ENCODE peak calls at places on chromosomes 16 and 17, in five cellular contexts. One of them, this sample, is unnamed. For H3K36me3, the result is how much of the 10 kb centered on the place peaks cover.

GRCh38 chr16:84315422-84315821 is 20.7 kb downstream of the WFDC1 start:
- DNase-seq in mammary epithelial cell: no peak
- DNase-seq in hepatocyte: no peak
- DNase-seq in CD8-positive, alpha-beta T cell: no peak
- DNase-seq in tibial artery: no peak
- DNase-seq in this sample: no peak

GRCh38 chr17:45775576-45776011 is 8.5 kb upstream of the CRHR1 start:
- DNase-seq in mammary epithelial cell: peak
- DNase-seq in CD8-positive, alpha-beta T cell: no peak
- DNase-seq in hepatocyte: no peak
- DNase-seq in tibial artery: no peak
- DNase-seq in this sample: no peak

GRCh38 chr17:10117085-10117484 is 81.3 kb downstream of the GAS7 start:
- DNase-seq in mammary epithelial cell: no peak
- DNase-seq in hepatocyte: no peak
- DNase-seq in CD8-positive, alpha-beta T cell: no peak
- DNase-seq in tibial artery: no peak
- DNase-seq in this sample: no peak

GRCh38 chr17:16406742-16407674 is 8.4 kb upstream of the TRPV2 start:
- DNase-seq in hepatocyte: peak
- DNase-seq in CD8-positive, alpha-beta T cell: no peak
- DNase-seq in mammary epithelial cell: no peak
- DNase-seq in tibial artery: peak
- DNase-seq in this sample: no peak

GRCh38 chr17:83202002-83203000 is 122.9 kb downstream of the METRNL start:
- DNase-seq in CD8-positive, alpha-beta T cell: no peak
- DNase-seq in mammary epithelial cell: no peak
- DNase-seq in hepatocyte: no peak
- DNase-seq in tibial artery: peak
- DNase-seq in this sample: no peak

GRCh38 chr17:65987988-65988387 is 203.9 kb downstream of the CEP112 start:
- DNase-seq in tibial artery: no peak
- DNase-seq in mammary epithelial cell: peak
- DNase-seq in hepatocyte: peak
- DNase-seq in CD8-positive, alpha-beta T cell: no peak
- DNase-seq in this sample: peak

GRCh38 chr16:76108460-76108859 is 168.7 kb upstream of the CNTNAP4 start:
- DNase-seq in CD8-positive, alpha-beta T cell: no peak
- DNase-seq in mammary epithelial cell: no peak
- DNase-seq in tibial artery: no peak
- DNase-seq in hepatocyte: no peak
- DNase-seq in this sample: no peak

GRCh38 chr17:77145635-77146632 is 5.2 kb downstream of the SEC14L1 start:
- DNase-seq in mammary epithelial cell: no peak
- DNase-seq in CD8-positive, alpha-beta T cell: no peak
- DNase-seq in tibial artery: peak
- DNase-seq in hepatocyte: peak
- DNase-seq in this sample: peak

DNA sequence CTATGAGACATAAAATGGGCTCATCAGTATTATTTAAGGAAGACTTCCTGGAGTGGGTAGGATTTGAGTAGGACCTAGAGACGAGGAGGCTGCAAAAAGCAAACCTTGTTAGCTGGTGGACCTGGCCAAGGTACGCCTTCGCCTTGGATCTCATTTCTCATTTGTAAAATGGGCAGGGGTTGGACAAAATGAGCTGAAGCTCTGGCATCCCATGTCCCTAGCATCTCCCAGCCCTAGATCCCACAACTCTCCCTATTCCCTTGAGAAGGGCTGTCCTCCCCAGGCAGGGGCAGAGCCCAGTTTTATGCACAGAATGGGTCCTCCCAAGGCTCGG is 306 bp upstream of the SPATA20 start:
- DNase-seq in hepatocyte: no peak
- DNase-seq in tibial artery: no peak
- DNase-seq in mammary epithelial cell: no peak
- DNase-seq in CD8-positive, alpha-beta T cell: no peak
- DNase-seq in this sample: no peak
- H3K4me3 ChIP-seq in hepatocyte: no peak
- H3K4me3 ChIP-seq in tibial artery: peak
- H3K4me3 ChIP-seq in mammary epithelial cell: no peak
- H3K4me3 ChIP-seq in CD8-positive, alpha-beta T cell: peak
- H3K4me3 ChIP-seq in this sample: peak

DNA sequence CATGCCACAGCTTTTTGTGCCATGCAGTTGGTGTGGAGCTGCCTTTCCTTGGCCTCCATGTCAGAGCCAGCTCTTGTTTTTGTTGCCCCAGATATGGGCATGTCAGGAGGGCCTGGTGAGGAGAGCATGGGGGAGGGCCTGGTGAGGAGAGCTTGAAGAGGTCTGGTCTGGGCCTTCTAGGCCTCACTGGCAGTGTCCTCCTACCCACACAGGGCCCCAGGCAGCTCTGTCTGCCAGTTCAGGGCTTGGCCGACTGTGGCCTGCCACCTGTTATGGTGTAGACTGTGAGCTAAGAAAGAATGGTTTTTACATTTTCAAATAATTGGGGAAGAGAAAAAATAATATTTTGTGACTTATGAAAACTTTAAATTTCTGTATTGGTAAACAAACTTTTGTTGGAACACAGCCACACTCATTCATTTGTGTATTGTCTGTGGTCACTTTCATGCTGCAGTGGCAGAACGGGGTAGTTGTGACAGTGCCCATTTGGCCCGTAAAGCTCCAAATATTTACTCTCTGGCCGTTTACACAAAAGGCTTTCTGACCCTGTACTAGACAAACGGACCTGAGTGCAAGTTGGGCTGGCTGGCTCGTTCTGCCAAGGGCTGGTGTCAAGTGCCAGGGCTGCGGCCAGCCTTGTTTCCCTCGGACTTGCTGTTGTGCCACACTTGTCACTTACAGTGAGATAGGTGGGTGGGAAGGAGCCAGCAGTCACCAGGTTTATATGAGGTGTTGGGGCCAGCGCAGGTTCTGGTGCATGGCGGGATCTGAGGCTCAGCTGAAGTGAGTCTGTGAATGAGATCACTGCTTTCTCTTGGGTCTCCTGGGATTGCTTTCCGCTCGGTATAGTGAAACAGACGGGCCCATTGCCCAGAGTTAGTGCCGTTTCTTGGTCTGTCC is 18.2 kb downstream of the PGS1 start:
- DNase-seq in tibial artery: no peak
- DNase-seq in CD8-positive, alpha-beta T cell: no peak
- DNase-seq in mammary epithelial cell: no peak
- DNase-seq in hepatocyte: no peak
- DNase-seq in this sample: no peak
- H3K36me3 ChIP-seq in tibial artery: under half
- H3K36me3 ChIP-seq in CD8-positive, alpha-beta T cell: under half
- H3K36me3 ChIP-seq in mammary epithelial cell: under half
- H3K36me3 ChIP-seq in hepatocyte: under half
- H3K36me3 ChIP-seq in this sample: half or more

DNA sequence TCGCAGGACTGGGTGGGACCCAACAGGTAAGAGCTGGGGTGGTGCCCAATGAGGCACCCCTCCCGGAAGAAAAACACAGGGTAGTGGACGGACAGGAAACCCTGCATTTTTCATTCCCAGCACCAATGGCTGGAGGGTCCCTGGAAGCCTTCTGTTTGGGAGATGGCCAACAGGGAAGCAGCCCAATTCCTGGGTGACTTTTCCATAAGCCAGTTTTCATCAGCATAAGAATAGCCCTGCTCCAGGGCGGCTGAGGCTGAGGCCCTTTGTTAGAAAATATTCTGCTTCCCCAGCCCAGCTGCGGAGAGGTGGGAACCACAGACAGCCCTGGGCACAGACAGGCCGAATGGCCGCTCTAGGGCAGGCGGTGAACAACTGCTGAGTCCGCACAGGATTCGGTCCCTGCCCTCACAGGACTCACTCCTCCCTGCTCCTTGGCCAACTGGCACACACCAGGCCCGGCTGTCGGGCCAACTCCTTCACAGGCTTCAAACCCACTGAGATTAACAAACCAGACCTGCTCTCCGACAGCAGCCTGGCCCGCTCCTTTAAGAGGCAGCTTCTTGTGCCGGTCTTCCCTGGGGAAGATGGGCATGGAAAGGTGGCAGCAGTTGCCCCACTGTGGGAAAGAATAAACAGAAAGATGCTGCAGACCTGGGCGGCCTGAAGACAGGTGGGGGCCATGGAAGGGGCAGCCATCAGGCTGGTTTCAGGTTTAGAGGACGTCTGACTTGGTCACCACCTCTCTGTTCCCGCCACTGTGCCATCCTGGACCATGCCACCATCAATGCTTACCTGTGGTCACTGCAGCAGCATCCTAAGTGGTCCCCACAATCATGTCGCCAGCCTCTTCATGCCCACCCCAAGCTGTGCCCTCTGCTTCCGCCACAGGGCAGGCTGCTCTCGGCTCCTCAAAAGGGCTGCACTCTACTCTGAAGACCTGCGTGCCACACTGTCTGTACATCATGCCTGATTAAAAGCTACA is 10.1 kb downstream of the SMIM5 start:
- DNase-seq in hepatocyte: no peak
- DNase-seq in CD8-positive, alpha-beta T cell: no peak
- DNase-seq in mammary epithelial cell: no peak
- DNase-seq in tibial artery: no peak
- DNase-seq in this sample: no peak
- H3K27ac ChIP-seq in hepatocyte: peak
- H3K27ac ChIP-seq in CD8-positive, alpha-beta T cell: no peak
- H3K27ac ChIP-seq in mammary epithelial cell: no peak
- H3K27ac ChIP-seq in tibial artery: no peak
- H3K27ac ChIP-seq in this sample: no peak

GRCh38 chr17:79401704-79402075 is 209.2 kb downstream of the RBFOX3 start:
- DNase-seq in mammary epithelial cell: no peak
- DNase-seq in CD8-positive, alpha-beta T cell: no peak
- DNase-seq in tibial artery: no peak
- DNase-seq in hepatocyte: peak
- DNase-seq in this sample: no peak

GRCh38 chr17:79402275-79402674 is 208.6 kb downstream of the RBFOX3 start:
- DNase-seq in hepatocyte: no peak
- DNase-seq in CD8-positive, alpha-beta T cell: no peak
- DNase-seq in mammary epithelial cell: no peak
- DNase-seq in tibial artery: no peak
- DNase-seq in this sample: no peak

GRCh38 chr17:79399610-79400144 is 211.2 kb downstream of the RBFOX3 start:
- DNase-seq in tibial artery: no peak
- DNase-seq in hepatocyte: no peak
- DNase-seq in CD8-positive, alpha-beta T cell: no peak
- DNase-seq in mammary epithelial cell: no peak
- DNase-seq in this sample: no peak

GRCh38 chr17:79398441-79398840 is 212.4 kb downstream of the RBFOX3 start:
- DNase-seq in tibial artery: no peak
- DNase-seq in hepatocyte: no peak
- DNase-seq in CD8-positive, alpha-beta T cell: no peak
- DNase-seq in mammary epithelial cell: no peak
- DNase-seq in this sample: no peak

DNA sequence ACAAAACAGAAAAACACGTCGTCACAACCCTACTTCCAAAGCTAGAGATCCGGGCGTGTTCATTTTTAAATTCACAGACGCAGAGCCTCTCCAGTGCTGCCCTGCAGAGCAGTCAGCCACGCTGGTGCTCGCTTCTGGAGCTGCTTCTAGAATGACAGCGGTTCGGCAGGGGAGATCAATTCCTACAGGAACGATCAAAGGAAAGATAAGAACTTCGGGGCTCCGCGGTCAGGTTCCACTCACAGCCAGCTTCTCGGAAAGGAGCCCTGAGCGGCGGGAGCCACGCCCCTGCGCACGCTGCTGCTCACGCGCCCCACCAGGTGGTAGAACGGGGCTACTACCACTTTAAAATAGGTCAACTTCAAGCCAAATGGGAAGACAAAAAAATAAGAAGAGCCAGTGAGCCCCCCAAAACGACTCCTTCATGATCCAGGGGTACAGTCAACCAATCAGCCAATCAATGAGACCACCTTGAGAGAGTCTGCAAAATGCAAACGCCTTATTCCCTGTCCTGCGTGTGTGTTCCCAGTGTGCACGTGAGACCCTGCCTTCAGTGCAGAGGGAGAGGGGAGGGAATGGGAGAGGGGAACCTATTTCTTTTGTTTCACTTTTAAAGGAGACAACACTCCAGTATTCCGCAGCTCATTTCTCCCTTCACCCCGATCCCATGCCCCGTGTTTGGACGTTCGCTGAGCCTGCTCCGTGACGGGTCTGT is 209.7 kb downstream of the RBFOX3 start:
- DNase-seq in mammary epithelial cell: peak
- DNase-seq in CD8-positive, alpha-beta T cell: peak
- DNase-seq in hepatocyte: peak
- DNase-seq in tibial artery: peak
- DNase-seq in this sample: peak
- H3K4me3 ChIP-seq in mammary epithelial cell: no peak
- H3K4me3 ChIP-seq in CD8-positive, alpha-beta T cell: peak
- H3K4me3 ChIP-seq in hepatocyte: peak
- H3K4me3 ChIP-seq in tibial artery: peak
- H3K4me3 ChIP-seq in this sample: no peak